ENCODE peak calls at places on chromosomes 1 and 21, in five cellular contexts. Y is psoas muscle, D is body of pancreas, Q is fibroblast of mammary gland, T is epithelial cell of esophagus. H is an unnamed sample.

GRCh38 chr1:68051475-68051874 is 1.0 kb upstream of the DIRAS3 start:
- DNase-seq in Y (peak), Q (peak), T (peak), D (peak), H (peak)

GRCh38 chr21:36456714-36457399 is 23.1 kb downstream of the CLDN14 start:
- DNase-seq in Q (peak), T (peak), D (no peak), Y (no peak), H (no peak)

GRCh38 chr1:201104141-201104540 is 8.1 kb downstream of the CACNA1S start:
- DNase-seq in Q (no peak), T (no peak), Y (peak), D (no peak), H (no peak)

GRCh38 chr1:211332036-211332616 is 5.5 kb downstream of the TRAF5 start:
- DNase-seq in T (peak), Q (no peak), D (no peak), Y (no peak), H (no peak)

GRCh38 chr1:64864018-64864945 is 102.1 kb downstream of the JAK1 start:
- DNase-seq in D (peak), T (peak), Q (no peak), Y (peak), H (peak)

GRCh38 chr1:203072911-203073310 is 12.9 kb downstream of the MYOG start:
- DNase-seq in D (no peak), Y (no peak), T (no peak), Q (peak), H (no peak)

GRCh38 chr1:159753386-159753785 is 27.4 kb upstream of the DUSP23 start:
- DNase-seq in D (peak), Y (no peak), Q (no peak), T (no peak), H (no peak)

GRCh38 chr1:8705104-8705503 is 112.3 kb downstream of the RERE start:
- DNase-seq in Y (no peak), T (peak), Q (no peak), D (peak), H (no peak)

GRCh38 chr1:159088566-159089183 is 12.1 kb upstream of the AIM2 start:
- DNase-seq in Y (no peak), Q (no peak), T (no peak), D (no peak), H (no peak)

GRCh38 chr21:35349378-35350080 is 300.4 kb upstream of the RUNX1 start:
- DNase-seq in Y (no peak), Q (peak), D (no peak), T (no peak), H (no peak)

GRCh38 chr1:46041974-46042373 is 90.5 kb downstream of the PIK3R3 start:
- DNase-seq in Q (peak), Y (peak), D (peak), T (no peak), H (no peak)

GRCh38 chr1:172885411-172885810 is 165.3 kb downstream of the TNFSF18 start:
- DNase-seq in Q (peak), Y (no peak), D (peak), T (no peak), H (no peak)

GRCh38 chr1:21873761-21874160 is 61.7 kb downstream of the LDLRAD2 start:
- DNase-seq in T (no peak), Y (peak), D (no peak), Q (no peak), H (no peak)

GRCh38 chr1:21874778-21875547 is 62.1 kb downstream of the HSPG2 start:
- DNase-seq in D (no peak), Y (peak), T (no peak), Q (no peak), H (no peak)

GRCh38 chr1:21876267-21876666 is 60.8 kb downstream of the HSPG2 start:
- DNase-seq in Y (peak), T (no peak), D (no peak), Q (no peak), H (no peak)

GRCh38 chr1:21874328-21874727 is 62.3 kb downstream of the LDLRAD2 start:
- DNase-seq in Y (peak), Q (no peak), D (peak), T (no peak), H (no peak)

DNA sequence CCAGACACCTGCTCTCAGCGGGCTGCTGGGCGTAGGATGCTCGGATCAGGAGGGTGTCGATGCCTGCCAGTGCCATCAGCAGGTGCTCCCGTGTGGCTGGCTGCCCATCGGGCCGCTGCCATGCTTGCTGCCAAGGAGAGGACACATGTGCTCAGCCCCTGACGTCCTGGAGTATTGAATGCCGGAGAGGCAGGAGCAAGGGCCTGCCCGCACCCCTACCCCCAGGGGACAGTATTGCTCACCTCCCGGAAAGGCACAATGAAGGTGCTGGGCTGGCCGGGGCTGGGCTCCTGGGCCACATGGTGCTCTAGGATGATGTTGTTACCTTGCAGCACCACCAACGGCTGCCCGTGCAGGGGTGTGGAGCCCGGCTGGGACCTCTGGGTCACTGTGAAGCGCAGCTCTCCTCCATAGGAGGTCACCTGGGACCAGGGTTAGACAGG is 61.5 kb downstream of the HSPG2 start:
- DNase-seq in T (no peak), Q (no peak), D (no peak), Y (peak), H (no peak)
- TF ChIP-seq CTCF in T (no peak), Q (no peak), D (no peak), Y (peak), H (no peak)

DNA sequence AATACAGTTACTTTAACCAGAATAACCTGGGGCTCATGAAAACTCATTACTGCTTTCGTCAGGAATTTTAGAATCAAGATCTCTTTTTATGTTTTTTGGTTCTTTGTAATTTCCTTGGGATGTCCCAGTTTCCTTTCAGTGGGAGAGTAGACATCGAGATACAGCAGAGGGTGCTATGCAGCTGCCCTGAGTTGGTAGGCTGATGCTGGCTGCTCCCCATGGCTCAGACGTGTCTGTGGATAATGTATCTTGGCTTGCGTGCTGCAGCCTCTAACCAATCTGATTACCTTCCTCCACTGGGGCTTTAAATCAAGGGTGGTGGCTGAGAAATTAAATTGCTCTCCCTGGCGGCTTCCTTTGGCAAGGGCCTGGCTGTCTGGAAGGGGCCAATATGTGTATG is 253.7 kb downstream of the CACNA1E start:
- DNase-seq in Q (no peak), T (peak), D (no peak), Y (no peak), H (no peak)
- TF ChIP-seq CTCF in Q (no peak), T (no peak), D (no peak), Y (no peak), H (no peak)

GRCh38 chr1:84674021-84674420 is 16.2 kb downstream of the SSX2IP start:
- DNase-seq in D (no peak), Q (no peak), T (no peak), Y (no peak), H (no peak)

GRCh38 chr1:84672080-84672735 is 18.1 kb downstream of the SSX2IP start:
- DNase-seq in Q (no peak), T (no peak), D (no peak), Y (no peak), H (no peak)

GRCh38 chr1:84669831-84670230 is 20.4 kb downstream of the SSX2IP start:
- DNase-seq in Y (no peak), T (peak), D (no peak), Q (no peak), H (no peak)

GRCh38 chr1:84665703-84666317 is 24.5 kb downstream of the SSX2IP start:
- DNase-seq in Q (peak), D (no peak), Y (no peak), T (no peak), H (no peak)

DNA sequence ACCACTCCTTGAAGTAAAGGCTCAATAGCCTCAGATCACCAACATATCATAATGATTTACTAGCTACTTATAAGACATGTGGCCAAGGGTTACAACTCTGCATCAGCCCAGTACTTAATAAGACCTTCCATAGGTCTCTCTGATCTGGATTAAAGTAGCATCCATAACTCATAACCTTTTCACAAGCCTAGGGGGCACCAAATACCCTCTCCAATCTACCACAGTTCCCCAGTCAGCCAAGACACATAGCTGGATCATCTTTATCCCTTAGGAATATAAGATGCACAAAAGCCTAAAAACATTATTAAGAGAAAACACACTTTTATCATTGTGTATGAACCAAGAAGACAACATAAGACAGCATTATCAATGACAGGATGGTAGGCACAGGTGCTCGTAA is 22.1 kb downstream of the SSX2IP start:
- DNase-seq in Y (no peak), D (no peak), Q (peak), T (peak), H (no peak)
- TF ChIP-seq CTCF in Y (peak), D (no peak), Q (peak), T (no peak), H (no peak)

DNA sequence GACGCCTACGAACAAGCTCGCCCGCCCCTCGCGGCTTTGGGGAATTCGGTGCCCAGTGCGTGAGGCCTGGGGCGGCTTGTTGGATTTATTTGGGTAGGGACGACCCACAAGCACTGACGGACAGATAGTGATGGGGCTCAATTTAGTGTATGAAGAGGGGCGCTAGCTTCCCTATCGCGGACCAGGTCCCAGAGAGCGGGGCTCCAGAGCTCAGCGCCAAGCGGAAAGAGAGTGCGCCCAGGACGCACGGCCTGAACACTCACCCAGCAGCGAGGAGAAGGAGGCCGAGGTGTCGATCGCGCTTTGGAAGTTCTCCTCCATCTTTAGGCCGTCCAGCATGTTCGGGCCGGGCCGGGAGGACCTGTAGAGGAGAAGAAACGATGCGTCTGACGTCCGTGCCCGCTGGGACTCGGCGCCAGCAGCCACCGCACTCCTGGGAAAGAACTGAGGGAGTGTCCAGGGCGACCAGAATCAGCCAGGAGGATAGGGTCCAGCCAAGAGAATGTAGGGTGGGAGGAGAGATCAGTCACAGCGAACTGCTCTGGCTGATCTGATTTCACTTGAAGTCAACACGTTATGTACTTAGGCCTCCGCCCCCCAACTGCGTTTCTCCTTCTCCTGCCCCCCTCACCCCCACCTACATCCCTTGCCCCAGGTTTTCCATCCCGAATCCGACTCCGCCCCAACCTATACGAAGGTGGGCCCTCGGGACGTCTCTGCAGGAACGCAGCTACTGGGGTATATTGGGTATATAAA is 1.1 kb downstream of the LMX1A start:
- DNase-seq in Q (no peak), Y (no peak), D (no peak), T (no peak), H (no peak)
- TF ChIP-seq CTCF in Q (no peak), Y (no peak), D (no peak), T (no peak), H (no peak)

DNA sequence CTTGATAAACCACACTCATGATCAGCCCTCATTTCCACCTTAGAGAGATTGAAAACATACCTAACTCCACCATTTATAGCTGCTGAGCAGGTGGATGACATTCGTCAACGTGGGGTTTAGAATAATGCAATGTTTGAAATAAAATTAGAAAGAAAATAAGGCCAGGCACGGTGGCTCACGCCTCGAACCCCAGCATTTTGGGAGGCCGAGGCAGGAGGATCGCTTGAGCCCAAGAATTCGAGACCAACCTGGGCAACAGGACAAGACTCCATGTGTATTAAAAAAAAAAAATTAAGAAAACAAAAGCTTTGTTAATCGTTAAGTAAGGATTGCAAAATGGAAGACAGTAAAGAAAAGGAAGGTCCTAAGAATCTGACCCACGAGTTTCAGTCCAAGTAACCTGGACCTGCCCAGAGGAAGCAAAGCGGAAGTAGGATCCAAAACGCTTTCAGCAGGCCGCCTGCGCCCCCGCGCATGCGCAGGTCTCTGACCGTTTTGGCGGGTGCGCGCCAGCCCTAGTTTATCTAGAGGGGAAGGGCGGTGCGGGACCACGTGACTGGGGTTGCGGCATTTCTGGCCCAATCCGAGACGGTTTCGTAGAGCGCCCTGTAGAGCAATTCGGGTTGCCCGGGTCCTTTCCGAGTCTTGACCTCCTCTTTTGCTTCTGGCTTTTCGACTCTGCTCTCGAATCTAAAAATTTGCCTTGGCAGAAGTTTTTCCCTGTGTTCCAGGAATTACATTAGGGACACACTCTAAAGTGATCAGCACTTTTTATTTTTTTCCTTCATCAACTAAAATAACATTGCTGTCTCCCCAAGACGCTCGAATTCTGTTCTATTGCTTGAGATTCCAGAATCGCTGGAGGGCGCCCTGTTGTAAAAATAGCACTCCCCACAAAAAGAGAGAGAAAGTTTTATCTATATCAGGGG is 22.5 kb downstream of the ANP32E start:
- DNase-seq in D (peak), Q (peak), T (peak), Y (peak), H (peak)
- TF ChIP-seq CTCF in D (peak), Q (peak), T (peak), Y (no peak), H (peak)

DNA sequence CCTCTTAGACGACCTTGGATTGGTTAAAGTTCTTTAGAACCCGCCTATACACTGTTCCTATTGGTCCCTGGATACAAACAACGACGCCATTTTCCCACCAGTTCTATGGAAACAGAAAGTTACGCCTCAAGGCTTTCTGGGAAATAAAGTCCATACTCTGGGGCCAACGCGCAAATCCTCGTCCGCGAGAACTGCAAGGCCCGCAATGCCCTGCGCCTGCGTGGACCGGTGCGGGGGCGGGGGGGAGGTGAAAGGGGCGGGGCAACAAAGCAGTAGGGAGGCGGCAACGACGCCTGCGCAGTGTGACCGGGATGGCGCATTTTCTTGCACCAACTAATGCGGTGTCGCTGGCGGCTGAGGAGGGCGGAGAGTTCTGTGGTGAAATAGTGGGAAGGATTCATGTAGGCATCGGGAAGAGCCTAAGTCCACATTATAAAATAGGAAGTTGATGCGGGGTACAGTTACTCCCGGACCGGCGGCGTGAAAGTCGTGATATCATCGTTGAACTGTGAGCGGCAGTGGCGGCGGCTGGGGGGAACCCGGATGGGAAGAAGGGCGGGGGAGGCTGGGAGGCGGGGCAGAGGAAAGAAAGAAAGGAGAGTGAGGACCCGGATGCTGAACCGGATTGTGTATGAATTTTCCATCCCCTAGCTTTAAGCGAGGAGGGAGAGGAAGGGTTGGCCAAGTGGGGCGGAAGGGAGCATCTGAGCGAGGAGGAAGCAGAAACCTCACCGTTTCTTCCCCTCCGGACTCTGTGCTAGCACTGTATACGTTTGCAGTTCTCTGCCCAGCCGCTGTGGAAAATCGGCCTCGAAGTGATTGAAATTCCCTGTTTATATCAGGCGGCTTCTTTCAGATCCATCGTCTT is at the start of gene GGPS1:
- DNase-seq in T (peak), D (peak), Y (peak), Q (peak), H (peak)
- TF ChIP-seq CTCF in T (no peak), D (no peak), Y (no peak), Q (peak), H (no peak)

DNA sequence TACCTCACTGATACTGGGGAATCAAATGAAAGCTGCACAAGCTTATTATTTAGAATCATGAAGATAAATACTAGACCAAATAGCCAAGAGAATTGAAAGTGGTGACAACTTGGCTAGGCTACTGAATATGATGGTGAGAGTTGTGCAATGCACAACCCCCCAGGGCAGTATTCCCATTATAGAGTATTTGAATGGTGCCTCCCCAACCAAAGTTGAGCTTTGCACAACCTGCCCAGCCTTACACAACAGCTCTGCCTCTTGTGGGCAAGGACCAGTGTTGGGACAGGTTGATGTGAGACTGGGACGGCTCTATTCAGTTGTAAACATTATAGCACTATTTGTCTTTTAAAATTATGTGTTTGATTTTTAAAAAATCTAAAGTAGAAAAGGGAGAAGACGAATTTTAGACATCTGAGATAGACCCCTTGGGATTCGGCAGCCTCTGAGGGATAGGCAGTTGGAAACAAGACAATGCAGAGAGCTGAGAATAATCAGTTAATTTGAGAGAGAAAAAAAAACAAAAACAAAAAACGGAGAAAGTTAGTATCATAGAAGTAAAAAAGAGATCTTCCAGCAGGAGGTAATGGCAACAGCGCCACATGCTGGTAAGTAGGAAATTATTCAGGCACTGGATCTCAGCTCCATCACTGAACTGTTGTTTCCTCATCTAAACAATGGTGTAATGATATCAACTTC is 91.0 kb upstream of the KCNA3 start:
- DNase-seq in T (peak), Y (no peak), D (peak), Q (peak), H (no peak)
- TF ChIP-seq CTCF in T (peak), Y (peak), D (peak), Q (peak), H (peak)

GRCh38 chr1:59288046-59288445 is 8.8 kb upstream of the FGGY start:
- DNase-seq in Q (no peak), Y (no peak), T (no peak), D (no peak), H (no peak)

GRCh38 chr1:59291566-59291965 is 5.3 kb upstream of the FGGY start:
- DNase-seq in T (no peak), D (no peak), Q (peak), Y (no peak), H (no peak)

GRCh38 chr1:59292557-59292956 is 4.3 kb upstream of the FGGY start:
- DNase-seq in Q (peak), T (peak), D (peak), Y (peak), H (peak)

GRCh38 chr1:59289570-59289969 is 7.3 kb upstream of the FGGY start:
- DNase-seq in Q (no peak), D (no peak), T (no peak), Y (no peak), H (no peak)

GRCh38 chr1:59290173-59290954 is 6.5 kb upstream of the FGGY start:
- DNase-seq in Y (peak), T (peak), D (peak), Q (peak), H (no peak)
- TF ChIP-seq CTCF in Y (peak), T (peak), D (peak), Q (peak), H (no peak)

DNA sequence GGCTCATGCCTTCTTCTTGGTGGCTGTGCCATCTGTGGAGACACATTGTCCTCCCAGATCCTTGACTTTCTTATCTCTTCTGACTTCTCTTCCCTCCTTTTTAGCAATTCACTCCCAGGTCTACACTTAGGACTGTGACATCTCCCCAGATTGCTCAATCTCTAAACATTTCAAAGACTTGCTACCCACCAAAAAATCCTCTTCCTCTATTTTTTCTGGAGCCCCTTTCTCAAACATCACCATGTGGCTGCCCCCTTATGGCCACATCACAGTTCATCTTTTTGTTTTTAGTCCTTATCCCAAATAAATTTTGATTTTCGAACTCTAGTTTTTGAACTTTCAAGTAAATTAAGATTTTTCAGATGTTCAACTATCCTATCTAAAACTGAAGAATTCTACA is 148.6 kb upstream of the HOOK1 start:
- DNase-seq in D (no peak), Q (peak), T (no peak), Y (no peak), H (no peak)
- TF ChIP-seq CTCF in D (no peak), Q (no peak), T (no peak), Y (no peak), H (no peak)

H was measured in right atrium auricular region.